ENCODE peak calls at places on chromosomes 4 and X, in nine cellular contexts. L is NB4, Y is fibroblast of mammary gland, B is GM12865, P is choroid plexus epithelial cell, I is hepatocyte, M is body of pancreas, Z is colonic mucosa, K is heart left ventricle. G is an unnamed sample.

GRCh38 chr4:95167809-95168208 is 381.0 kb downstream of the UNC5C start:
- DNase-seq in K (no peak), M (no peak), Y (no peak), Z (no peak), B (peak), L (peak), P (no peak), I (no peak), G (no peak)

GRCh38 chr4:69832326-69833030 is 27.5 kb downstream of the SULT1E1 start:
- DNase-seq in Z (peak), L (no peak), M (peak), Y (no peak), P (no peak), B (peak), K (no peak), I (peak), G (no peak)

GRCh38 chr4:147160908-147161513 is 215.3 kb upstream of the TTC29 start:
- DNase-seq in L (peak), I (peak), K (no peak), Y (peak), Z (peak), M (peak), B (peak), P (peak), G (no peak)

GRCh38 chr4:90118547-90119211 is 8.5 kb upstream of the CCSER1 start:
- DNase-seq in B (peak), Y (no peak), K (no peak), Z (no peak), I (no peak), P (no peak), M (no peak), L (no peak), G (no peak)

GRCh38 chrX:55107911-55108310 is 19.1 kb downstream of the PAGE2 start:
- DNase-seq in M (no peak), P (no peak), Z (no peak), Y (no peak), L (no peak), I (no peak), K (no peak), B (no peak), G (no peak)

GRCh38 chrX:119419146-119419545 is 20.0 kb downstream of the SLC25A43 start:
- DNase-seq in Y (no peak), B (no peak), M (peak), Z (peak), L (no peak), P (no peak), K (no peak), I (peak), G (no peak)

GRCh38 chrX:115393271-115393670 is 103.8 kb downstream of the LUZP4 start:
- DNase-seq in I (peak), K (no peak), M (no peak), B (no peak), L (no peak), P (peak), Y (peak), Z (no peak), G (no peak)

GRCh38 chrX:18422325-18422724 is 3.1 kb upstream of the CDKL5 start:
- DNase-seq in B (no peak), K (no peak), Z (no peak), M (no peak), P (peak), I (no peak), L (no peak), Y (peak), G (no peak)

GRCh38 chr4:113998026-113998425 is 18.6 kb upstream of the ARSJ start:
- DNase-seq in B (no peak), K (no peak), I (no peak), M (no peak), P (no peak), Z (peak), Y (no peak), L (no peak), G (no peak)

GRCh38 chr4:53916431-53916889 is 147.9 kb downstream of the CHIC2 start:
- DNase-seq in Z (no peak), Y (peak), I (no peak), M (no peak), P (peak), L (no peak), B (no peak), K (no peak), G (no peak)

GRCh38 chrX:75365243-75365975 is 91.5 kb downstream of the UPRT start:
- DNase-seq in Y (no peak), P (no peak), Z (no peak), B (no peak), L (no peak), I (no peak), M (no peak), K (no peak), G (no peak)

GRCh38 chr4:25417014-25417413 is 40.0 kb downstream of the ANAPC4 start:
- DNase-seq in P (no peak), K (no peak), B (no peak), I (no peak), Z (no peak), Y (no peak), M (no peak), L (no peak), G (no peak)

GRCh38 chr4:15420642-15421041 is 7.2 kb upstream of the C1QTNF7 start:
- DNase-seq in Y (peak), L (no peak), Z (no peak), M (no peak), K (no peak), P (peak), I (no peak), B (no peak), G (no peak)

GRCh38 chrX:153063315-153063714 is 7.0 kb downstream of the PNMA3 start:
- DNase-seq in L (no peak), Z (no peak), Y (peak), B (no peak), I (no peak), K (no peak), M (no peak), P (peak), G (no peak)

GRCh38 chrX:38987135-38987780 is 186.0 kb downstream of the MID1IP1 start:
- DNase-seq in L (peak), I (no peak), Y (peak), M (no peak), K (no peak), Z (peak), B (peak), P (no peak), G (no peak)

GRCh38 chr4:113481820-113482219 is 279.7 kb downstream of the CAMK2D start:
- DNase-seq in Y (no peak), B (no peak), K (no peak), I (no peak), M (no peak), L (no peak), Z (no peak), P (no peak), G (no peak)

GRCh38 chr4:89021678-89022077 is 35.3 kb downstream of the FAM13A start:
- DNase-seq in L (no peak), P (no peak), I (peak), Y (no peak), B (no peak), Z (no peak), M (no peak), K (no peak), G (no peak)

GRCh38 chr4:176038789-176039188 is 26.9 kb upstream of the WDR17 start:
- DNase-seq in B (no peak), P (no peak), Z (no peak), M (no peak), Y (no peak), K (no peak), I (no peak), L (no peak), G (no peak)

GRCh38 chr4:84684361-84684760 is 101.4 kb downstream of the CDS1 start:
- DNase-seq in B (no peak), Y (no peak), I (no peak), M (no peak), Z (no peak), K (no peak), L (peak), P (no peak), G (no peak)

GRCh38 chrX:103464071-103464773 is 55.1 kb downstream of the RAB40A start:
- DNase-seq in B (peak), K (no peak), Z (no peak), L (peak), M (peak), P (peak), I (peak), Y (peak), G (no peak)

GRCh38 chr4:187415227-187415626 is 580.3 kb upstream of the ZFP42 start:
- DNase-seq in B (no peak), M (no peak), P (no peak), L (no peak), I (no peak), Z (no peak), K (no peak), Y (no peak), G (no peak)

GRCh38 chrX:154037754-154038153 is 18.1 kb upstream of the IRAK1 start:
- DNase-seq in I (no peak), L (no peak), B (no peak), P (no peak), M (no peak), Z (no peak), Y (no peak), K (no peak), G (no peak)

GRCh38 chrX:16061296-16061695 is 62.1 kb upstream of the GRPR start:
- DNase-seq in I (no peak), Z (no peak), Y (peak), B (no peak), M (no peak), K (no peak), L (peak), P (no peak), G (no peak)

GRCh38 chr4:48554606-48555005 is 64.6 kb downstream of the ZAR1 start:
- DNase-seq in P (no peak), M (no peak), B (no peak), I (no peak), Y (no peak), L (no peak), K (no peak), Z (no peak), G (no peak)

DNA sequence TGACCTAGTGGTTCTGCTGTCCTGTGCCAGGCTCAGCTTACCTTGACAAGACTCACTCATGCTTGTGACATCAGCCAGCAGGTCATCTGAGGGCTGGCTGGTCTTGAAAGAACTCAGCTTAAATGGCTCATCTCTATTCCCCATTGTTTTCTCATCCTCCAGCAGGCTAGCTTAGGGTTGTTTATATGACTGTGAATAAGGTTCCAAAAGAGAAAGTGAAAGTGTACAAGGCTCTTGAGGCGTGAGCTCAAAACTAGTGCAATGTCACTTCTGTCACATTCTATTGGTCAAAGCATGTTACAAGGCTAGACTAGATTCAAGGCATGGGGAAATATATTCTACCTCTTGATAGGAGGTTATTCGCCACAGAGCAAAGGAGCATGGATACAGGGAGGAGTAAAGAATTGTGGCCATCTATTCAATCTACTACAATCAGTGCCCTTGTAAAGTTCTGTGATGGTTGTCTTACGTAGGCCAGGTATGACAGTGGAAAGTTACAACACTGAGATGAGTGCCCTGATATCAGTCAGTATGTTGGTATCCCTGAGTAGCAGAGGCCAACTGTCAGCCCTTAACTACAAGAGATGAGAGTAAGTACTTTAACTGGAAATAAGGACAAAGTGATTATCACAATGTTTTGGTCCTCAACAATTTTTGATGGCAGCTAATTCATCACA is 19.8 kb upstream of the TMLHE start:
- DNase-seq in P (peak), B (peak), K (no peak), M (no peak), L (peak), Y (no peak), Z (no peak), I (no peak), G (no peak)
- H3K4me3 ChIP-seq in P (no peak), B (no peak), K (no peak), M (no peak), L (no peak), Y (no peak), Z (no peak), I (no peak), G (no peak)

GRCh38 chr4:129526812-129527211 is 430.9 kb downstream of the C4orf33 start:
- DNase-seq in P (peak), B (no peak), L (peak), Y (peak), K (no peak), I (no peak), M (no peak), Z (no peak), G (no peak)
- TF ChIP-seq CTCF in P (no peak), B (peak), L (no peak), Y (peak), K (peak), I (peak), M (peak), Z (no peak), G (no peak)

GRCh38 chr4:102342404-102343074 is 2.7 kb downstream of the SLC39A8 start:
- DNase-seq in K (no peak), I (no peak), P (no peak), Y (no peak), L (no peak), Z (no peak), B (no peak), M (no peak), G (no peak)
- H3K4me3 ChIP-seq in K (no peak), I (no peak), P (no peak), Y (no peak), L (peak), Z (no peak), B (peak), M (no peak), G (no peak)

DNA sequence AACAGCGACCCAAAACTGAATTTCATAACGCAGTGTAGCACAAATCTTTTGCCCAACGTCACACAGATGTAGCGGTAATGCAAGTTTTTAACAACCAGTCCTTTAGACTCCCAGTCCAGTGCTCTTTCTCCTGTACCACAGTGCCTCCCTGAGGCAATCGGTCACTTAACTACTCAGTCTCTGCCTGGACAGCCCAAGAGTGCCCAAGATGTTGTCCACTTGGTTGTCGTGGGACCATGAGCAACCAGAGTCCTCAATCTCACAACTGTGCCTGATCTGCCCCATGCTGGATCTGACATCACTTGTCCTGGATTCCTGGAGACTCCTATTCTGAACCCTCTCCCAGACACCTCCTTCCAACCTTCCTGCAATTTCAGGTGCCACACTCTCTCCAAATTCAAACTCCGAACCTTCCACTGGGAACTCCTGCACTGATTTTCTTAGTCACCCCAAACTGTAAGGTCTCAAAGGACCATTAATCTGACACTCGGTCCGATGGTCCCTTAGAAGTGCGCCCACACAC is 702 bp downstream of the MMGT1 start:
- DNase-seq in P (peak), Y (peak), K (no peak), B (peak), L (peak), Z (peak), I (peak), M (peak), G (no peak)
- TF ChIP-seq CTCF in P (peak), Y (peak), K (no peak), B (no peak), L (no peak), Z (no peak), I (no peak), M (no peak), G (no peak)

DNA sequence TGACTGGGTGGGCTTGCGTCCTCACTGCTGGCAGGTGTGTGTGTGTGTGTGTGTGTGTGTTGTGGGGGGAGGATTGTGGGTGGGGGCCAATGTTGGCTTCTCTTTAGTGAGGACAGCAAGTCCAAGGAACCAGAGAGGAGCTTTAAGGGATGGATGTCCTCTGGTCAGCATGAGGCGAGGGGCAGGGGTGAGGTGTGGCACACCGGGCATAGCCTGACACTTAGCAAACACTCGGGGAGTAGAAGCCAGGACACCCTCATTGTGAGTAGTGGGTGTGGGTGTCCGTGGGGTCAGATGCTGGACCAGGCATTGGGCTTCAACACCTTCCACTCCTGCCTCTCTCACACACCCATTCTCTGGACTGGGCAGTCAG is 2.8 kb downstream of the SORCS2 start:
- DNase-seq in K (peak), B (no peak), L (no peak), Z (no peak), Y (no peak), I (no peak), P (no peak), M (no peak), G (no peak)
- H3K4me3 ChIP-seq in K (no peak), B (no peak), L (no peak), Z (no peak), Y (no peak), I (no peak), P (no peak), M (no peak), G (no peak)

DNA sequence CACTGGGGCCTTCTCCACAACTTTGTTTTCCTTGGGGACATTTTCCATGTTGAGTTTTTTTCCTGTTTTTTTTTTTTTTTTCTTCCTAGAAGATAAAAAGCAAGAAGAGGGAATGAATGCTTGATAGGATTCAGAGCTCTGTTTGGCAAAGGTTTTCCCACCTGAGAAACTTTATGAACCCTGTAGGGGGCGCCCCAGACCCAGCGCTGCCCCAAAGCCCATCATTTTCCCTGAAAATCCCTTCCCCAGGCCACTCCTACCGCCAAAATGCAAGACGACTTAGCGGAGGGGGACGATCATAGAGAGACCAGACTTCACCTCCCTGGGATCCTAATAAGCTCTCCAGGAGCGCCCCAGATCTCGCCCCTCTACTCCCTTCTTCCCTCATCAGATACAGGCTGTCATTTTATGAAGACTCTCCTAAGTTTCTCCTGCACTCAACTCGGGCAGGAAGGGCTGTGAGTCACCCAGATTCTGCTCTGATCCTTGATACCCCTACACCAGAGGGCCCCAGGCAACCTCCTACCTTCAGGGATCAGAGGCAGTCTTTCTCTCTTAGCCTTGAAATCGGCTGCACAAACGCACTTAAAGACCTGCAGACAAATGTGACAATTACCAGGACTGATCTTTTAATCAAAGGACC is 1.4 kb downstream of the BEX5 start:
- DNase-seq in B (no peak), Z (peak), K (no peak), M (no peak), L (no peak), I (no peak), P (no peak), Y (no peak), G (no peak)
- TF ChIP-seq CTCF in B (no peak), Z (no peak), K (peak), M (peak), L (no peak), I (no peak), P (no peak), Y (no peak), G (peak)

DNA sequence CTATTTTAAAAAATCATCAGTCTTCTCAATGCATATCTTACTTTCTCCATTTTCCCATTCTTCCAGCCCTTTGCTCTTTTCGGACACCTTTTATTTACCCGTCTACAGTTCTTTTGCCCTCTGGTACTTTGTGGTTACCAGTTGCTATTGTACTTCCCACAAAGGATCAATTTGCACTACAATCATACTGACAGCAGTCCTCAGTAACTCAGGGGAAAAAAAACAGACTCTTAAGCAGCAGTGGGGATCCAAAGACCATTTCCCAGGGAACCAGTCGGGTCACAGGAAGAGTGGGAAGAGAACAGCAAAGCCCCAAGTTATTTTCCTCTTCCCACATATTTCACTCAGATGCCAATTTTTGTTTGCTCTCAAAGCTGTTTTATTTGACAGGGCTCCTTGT is 23.1 kb downstream of the DMD start:
- DNase-seq in M (no peak), Z (no peak), L (no peak), Y (no peak), B (no peak), P (no peak), K (no peak), I (no peak), G (no peak)
- H3K4me3 ChIP-seq in M (no peak), Z (no peak), L (no peak), Y (no peak), B (no peak), P (no peak), K (no peak), I (no peak), G (no peak)

GRCh38 chr4:42767669-42768068 is 110.8 kb upstream of the ATP8A1 start:
- DNase-seq in M (no peak), L (peak), B (no peak), K (no peak), P (no peak), I (no peak), Y (no peak), Z (no peak), G (no peak)

DNA sequence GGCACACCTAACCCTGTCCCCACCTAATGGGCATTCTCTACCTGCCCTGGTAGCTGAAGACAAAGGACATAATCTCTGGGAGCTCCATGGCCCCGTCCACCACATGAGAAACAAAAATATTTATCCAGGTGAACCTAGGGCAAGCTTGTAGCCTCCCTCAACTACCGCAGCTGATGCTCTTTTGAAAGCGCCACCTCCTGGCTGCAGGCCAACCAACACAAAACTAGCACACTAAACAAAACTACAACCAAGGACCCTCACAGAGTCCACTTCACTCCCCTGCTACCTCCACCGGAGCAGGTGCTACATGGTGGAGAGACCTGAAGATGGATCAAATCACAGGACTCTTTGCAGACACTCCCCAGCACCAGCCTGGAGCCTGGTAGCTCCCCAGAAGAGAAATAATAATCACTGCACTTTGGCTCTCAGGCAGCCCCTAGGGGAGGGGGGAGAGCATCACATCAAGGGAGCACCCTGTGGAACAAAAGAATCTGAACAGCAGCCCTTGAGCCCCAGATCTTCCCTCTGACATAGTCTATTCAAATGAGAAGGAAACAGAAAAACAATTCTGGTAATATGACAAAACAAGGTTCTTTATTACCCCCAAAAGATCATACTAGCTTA is 111.3 kb upstream of the ATP8A1 start:
- DNase-seq in Y (no peak), Z (no peak), L (no peak), B (peak), M (no peak), P (no peak), K (no peak), I (no peak), G (no peak)
- TF ChIP-seq CTCF in Y (no peak), Z (no peak), L (peak), B (peak), M (no peak), P (no peak), K (no peak), I (no peak), G (no peak)